ENCODE peak calls at places on chromosomes 5 and 9, in six cellular contexts. One of them, this sample, is unnamed.

GRCh38 chr5:107670028-107670926 is 460 bp downstream of the EFNA5 start:
- DNase-seq in WTC11: peak; percentile 57
- DNase-seq in left ventricle myocardium inferior: peak; percentile 21
- DNase-seq in ACHN: peak; percentile 29
- DNase-seq in T-helper 2 cell: no peak
- DNase-seq in cardiac fibroblast: peak; percentile 54
- DNase-seq in this sample: no peak

GRCh38 chr9:112174965-112175795 is at the start of gene SUSD1:
- DNase-seq in WTC11: peak; percentile 37
- DNase-seq in left ventricle myocardium inferior: peak; percentile 58
- DNase-seq in ACHN: peak; percentile 19
- DNase-seq in T-helper 2 cell: no peak
- DNase-seq in cardiac fibroblast: no peak
- DNase-seq in this sample: peak; percentile 78

GRCh38 chr5:174724484-174725260 is at the start of gene MSX2:
- DNase-seq in WTC11: peak; percentile 91
- DNase-seq in left ventricle myocardium inferior: peak; percentile 89
- DNase-seq in ACHN: no peak
- DNase-seq in T-helper 2 cell: peak; percentile 35
- DNase-seq in cardiac fibroblast: peak; percentile 64
- DNase-seq in this sample: peak; percentile 88

GRCh38 chr9:18893491-18893890 is 139.5 kb downstream of the SAXO1 start:
- DNase-seq in WTC11: no peak
- DNase-seq in left ventricle myocardium inferior: no peak
- DNase-seq in ACHN: no peak
- DNase-seq in T-helper 2 cell: no peak
- DNase-seq in cardiac fibroblast: no peak
- DNase-seq in this sample: no peak

GRCh38 chr9:120730661-120731514 is 16.6 kb upstream of the MEGF9 start:
- DNase-seq in WTC11: no peak
- DNase-seq in left ventricle myocardium inferior: peak; percentile 50
- DNase-seq in ACHN: peak; percentile 98
- DNase-seq in T-helper 2 cell: no peak
- DNase-seq in cardiac fibroblast: peak; percentile 89
- DNase-seq in this sample: peak; percentile 78

GRCh38 chr5:165209101-165209727 is 1703.8 kb downstream of the MAT2B start:
- DNase-seq in WTC11: no peak
- DNase-seq in left ventricle myocardium inferior: no peak
- DNase-seq in ACHN: peak; percentile 33
- DNase-seq in T-helper 2 cell: no peak
- DNase-seq in cardiac fibroblast: peak; percentile 39
- DNase-seq in this sample: no peak

GRCh38 chr5:57037355-57037754 is 85.4 kb upstream of the MIER3 start:
- DNase-seq in WTC11: peak; percentile 57
- DNase-seq in left ventricle myocardium inferior: no peak
- DNase-seq in ACHN: peak; percentile 3
- DNase-seq in T-helper 2 cell: no peak
- DNase-seq in cardiac fibroblast: no peak
- DNase-seq in this sample: no peak

GRCh38 chr5:133829786-133830185 is 138.6 kb downstream of the C5orf15 start:
- DNase-seq in WTC11: no peak
- DNase-seq in left ventricle myocardium inferior: no peak
- DNase-seq in ACHN: no peak
- DNase-seq in T-helper 2 cell: no peak
- DNase-seq in cardiac fibroblast: no peak
- DNase-seq in this sample: no peak

GRCh38 chr5:138986186-138986775 is 111.1 kb upstream of the LRRTM2 start:
- DNase-seq in WTC11: no peak
- DNase-seq in left ventricle myocardium inferior: no peak
- DNase-seq in ACHN: no peak
- DNase-seq in T-helper 2 cell: no peak
- DNase-seq in cardiac fibroblast: no peak
- DNase-seq in this sample: peak; percentile 12

GRCh38 chr9:128911529-128912035 is 9.2 kb upstream of the PHYHD1 start:
- DNase-seq in WTC11: no peak
- DNase-seq in left ventricle myocardium inferior: peak; percentile 78
- DNase-seq in ACHN: no peak
- DNase-seq in T-helper 2 cell: no peak
- DNase-seq in cardiac fibroblast: peak; percentile 77
- DNase-seq in this sample: no peak

GRCh38 chr9:95508242-95508967 is 8.4 kb downstream of the PTCH1 start:
- DNase-seq in WTC11: peak; percentile 18
- DNase-seq in left ventricle myocardium inferior: no peak
- DNase-seq in ACHN: peak; percentile 21
- DNase-seq in T-helper 2 cell: no peak
- DNase-seq in cardiac fibroblast: peak; percentile 26
- DNase-seq in this sample: no peak

GRCh38 chr9:126222363-126222834 is 104.2 kb upstream of the MVB12B start:
- DNase-seq in WTC11: peak; percentile 46
- DNase-seq in left ventricle myocardium inferior: no peak
- DNase-seq in ACHN: no peak
- DNase-seq in T-helper 2 cell: no peak
- DNase-seq in cardiac fibroblast: no peak
- DNase-seq in this sample: no peak

GRCh38 chr9:95385521-95385920 is 68.0 kb upstream of the FANCC start:
- DNase-seq in WTC11: no peak
- DNase-seq in left ventricle myocardium inferior: no peak
- DNase-seq in ACHN: no peak
- DNase-seq in T-helper 2 cell: no peak
- DNase-seq in cardiac fibroblast: no peak
- DNase-seq in this sample: no peak

GRCh38 chr9:76818271-76818670 is 54.0 kb downstream of the PCA3 start:
- DNase-seq in WTC11: no peak
- DNase-seq in left ventricle myocardium inferior: peak; percentile 27
- DNase-seq in ACHN: peak; percentile 90
- DNase-seq in T-helper 2 cell: no peak
- DNase-seq in cardiac fibroblast: peak; percentile 97
- DNase-seq in this sample: peak; percentile 91

GRCh38 chr5:59360130-59360555 is 533.4 kb downstream of the PDE4D start:
- DNase-seq in WTC11: no peak
- DNase-seq in left ventricle myocardium inferior: no peak
- DNase-seq in ACHN: no peak
- DNase-seq in T-helper 2 cell: no peak
- DNase-seq in cardiac fibroblast: peak; percentile 8
- DNase-seq in this sample: no peak

GRCh38 chr5:177129206-177129605 is 4.4 kb upstream of the NSD1 start:
- DNase-seq in WTC11: no peak
- DNase-seq in left ventricle myocardium inferior: no peak
- DNase-seq in ACHN: no peak
- DNase-seq in T-helper 2 cell: no peak
- DNase-seq in cardiac fibroblast: no peak
- DNase-seq in this sample: peak; percentile 65

GRCh38 chr9:114908796-114909448 is 21.5 kb downstream of the TNFSF8 start:
- DNase-seq in WTC11: no peak
- DNase-seq in left ventricle myocardium inferior: no peak
- DNase-seq in ACHN: no peak
- DNase-seq in T-helper 2 cell: no peak
- DNase-seq in cardiac fibroblast: peak; percentile 44
- DNase-seq in this sample: no peak

GRCh38 chr9:107863406-107863805 is 373.8 kb upstream of the KLF4 start:
- DNase-seq in WTC11: no peak
- DNase-seq in left ventricle myocardium inferior: no peak
- DNase-seq in ACHN: no peak
- DNase-seq in T-helper 2 cell: no peak
- DNase-seq in cardiac fibroblast: no peak
- DNase-seq in this sample: no peak

GRCh38 chr9:130593020-130593419 is 13.6 kb downstream of the FUBP3 start:
- DNase-seq in WTC11: no peak
- DNase-seq in left ventricle myocardium inferior: no peak
- DNase-seq in ACHN: no peak
- DNase-seq in T-helper 2 cell: no peak
- DNase-seq in cardiac fibroblast: no peak
- DNase-seq in this sample: no peak

GRCh38 chr5:170120576-170120975 is 14.9 kb downstream of the FOXI1 start:
- DNase-seq in WTC11: no peak
- DNase-seq in left ventricle myocardium inferior: no peak
- DNase-seq in ACHN: no peak
- DNase-seq in T-helper 2 cell: no peak
- DNase-seq in cardiac fibroblast: peak; percentile 74
- DNase-seq in this sample: peak; percentile 12

GRCh38 chr5:169439362-169439761 is 138.4 kb upstream of the SLIT3 start:
- DNase-seq in WTC11: no peak
- DNase-seq in left ventricle myocardium inferior: no peak
- DNase-seq in ACHN: no peak
- DNase-seq in T-helper 2 cell: no peak
- DNase-seq in cardiac fibroblast: no peak
- DNase-seq in this sample: no peak

GRCh38 chr5:2740051-2740848 is 11.2 kb downstream of the IRX2 start:
- DNase-seq in WTC11: peak; percentile 52
- DNase-seq in left ventricle myocardium inferior: no peak
- DNase-seq in ACHN: no peak
- DNase-seq in T-helper 2 cell: no peak
- DNase-seq in cardiac fibroblast: no peak
- DNase-seq in this sample: peak; percentile 54